ENCODE peak calls at places on chromosomes 16 and 17, in seven cellular contexts. One of them, this sample, is unnamed.

GRCh38 chr17:2943971-2944370 is 119.4 kb downstream of the OR1D5 start:
- DNase-seq in neural progenitor cell: no peak
- DNase-seq in body of pancreas: no peak
- DNase-seq in heart right ventricle: no peak
- DNase-seq in fibroblast of mammary gland: no peak
- DNase-seq in adrenal gland: no peak
- DNase-seq in fibroblast of lung: no peak
- DNase-seq in this sample: no peak

GRCh38 chr17:4735825-4736651 is 3.6 kb upstream of the ZMYND15 start:
- DNase-seq in heart right ventricle: no peak
- DNase-seq in fibroblast of lung: no peak
- DNase-seq in fibroblast of mammary gland: no peak
- DNase-seq in neural progenitor cell: no peak
- DNase-seq in adrenal gland: peak
- DNase-seq in body of pancreas: no peak
- DNase-seq in this sample: no peak

GRCh38 chr17:36117505-36118382 is 14.1 kb downstream of the CCL4 start:
- DNase-seq in heart right ventricle: no peak
- DNase-seq in fibroblast of mammary gland: no peak
- DNase-seq in adrenal gland: no peak
- DNase-seq in fibroblast of lung: no peak
- DNase-seq in neural progenitor cell: peak
- DNase-seq in body of pancreas: no peak
- DNase-seq in this sample: no peak

GRCh38 chr17:66474810-66475497 is 172.5 kb downstream of the PRKCA start:
- DNase-seq in heart right ventricle: no peak
- DNase-seq in fibroblast of lung: no peak
- DNase-seq in body of pancreas: no peak
- DNase-seq in adrenal gland: no peak
- DNase-seq in fibroblast of mammary gland: no peak
- DNase-seq in neural progenitor cell: no peak
- DNase-seq in this sample: no peak

GRCh38 chr17:81102869-81103268 is 62.4 kb upstream of the PVALEF start:
- DNase-seq in adrenal gland: no peak
- DNase-seq in heart right ventricle: no peak
- DNase-seq in fibroblast of lung: no peak
- DNase-seq in fibroblast of mammary gland: no peak
- DNase-seq in body of pancreas: no peak
- DNase-seq in neural progenitor cell: no peak
- DNase-seq in this sample: no peak

GRCh38 chr16:30515275-30515674 is 11.1 kb downstream of the ZNF768 start:
- DNase-seq in fibroblast of lung: no peak
- DNase-seq in neural progenitor cell: no peak
- DNase-seq in heart right ventricle: no peak
- DNase-seq in fibroblast of mammary gland: no peak
- DNase-seq in body of pancreas: no peak
- DNase-seq in adrenal gland: no peak
- DNase-seq in this sample: no peak

GRCh38 chr16:14280541-14280940 is 209.4 kb downstream of the MRTFB start:
- DNase-seq in body of pancreas: no peak
- DNase-seq in fibroblast of lung: no peak
- DNase-seq in fibroblast of mammary gland: no peak
- DNase-seq in adrenal gland: no peak
- DNase-seq in neural progenitor cell: no peak
- DNase-seq in heart right ventricle: no peak
- DNase-seq in this sample: no peak

GRCh38 chr16:54816471-54816870 is 114.2 kb upstream of the IRX5 start:
- DNase-seq in body of pancreas: no peak
- DNase-seq in neural progenitor cell: no peak
- DNase-seq in heart right ventricle: no peak
- DNase-seq in fibroblast of lung: no peak
- DNase-seq in adrenal gland: no peak
- DNase-seq in fibroblast of mammary gland: no peak
- DNase-seq in this sample: no peak

GRCh38 chr17:8104911-8105310 is 13.4 kb downstream of the ALOXE3 start:
- DNase-seq in adrenal gland: no peak
- DNase-seq in fibroblast of lung: no peak
- DNase-seq in heart right ventricle: no peak
- DNase-seq in fibroblast of mammary gland: no peak
- DNase-seq in neural progenitor cell: no peak
- DNase-seq in body of pancreas: no peak
- DNase-seq in this sample: no peak
- TF ChIP-seq CTCF in adrenal gland: no peak
- TF ChIP-seq CTCF in fibroblast of lung: no peak
- TF ChIP-seq CTCF in heart right ventricle: no peak
- TF ChIP-seq CTCF in fibroblast of mammary gland: no peak
- TF ChIP-seq CTCF in neural progenitor cell: no peak
- TF ChIP-seq CTCF in body of pancreas: no peak
- TF ChIP-seq CTCF in this sample: no peak

GRCh38 chr16:525123-525519 is 2.4 kb upstream of the CAPN15 start:
- DNase-seq in neural progenitor cell: no peak
- DNase-seq in adrenal gland: no peak
- DNase-seq in fibroblast of mammary gland: no peak
- DNase-seq in body of pancreas: no peak
- DNase-seq in fibroblast of lung: no peak
- DNase-seq in heart right ventricle: no peak
- DNase-seq in this sample: no peak
- H3K4me3 ChIP-seq in neural progenitor cell: no peak
- H3K4me3 ChIP-seq in adrenal gland: no peak
- H3K4me3 ChIP-seq in fibroblast of mammary gland: no peak
- H3K4me3 ChIP-seq in body of pancreas: no peak
- H3K4me3 ChIP-seq in fibroblast of lung: no peak
- H3K4me3 ChIP-seq in heart right ventricle: no peak
- H3K4me3 ChIP-seq in this sample: no peak

DNA sequence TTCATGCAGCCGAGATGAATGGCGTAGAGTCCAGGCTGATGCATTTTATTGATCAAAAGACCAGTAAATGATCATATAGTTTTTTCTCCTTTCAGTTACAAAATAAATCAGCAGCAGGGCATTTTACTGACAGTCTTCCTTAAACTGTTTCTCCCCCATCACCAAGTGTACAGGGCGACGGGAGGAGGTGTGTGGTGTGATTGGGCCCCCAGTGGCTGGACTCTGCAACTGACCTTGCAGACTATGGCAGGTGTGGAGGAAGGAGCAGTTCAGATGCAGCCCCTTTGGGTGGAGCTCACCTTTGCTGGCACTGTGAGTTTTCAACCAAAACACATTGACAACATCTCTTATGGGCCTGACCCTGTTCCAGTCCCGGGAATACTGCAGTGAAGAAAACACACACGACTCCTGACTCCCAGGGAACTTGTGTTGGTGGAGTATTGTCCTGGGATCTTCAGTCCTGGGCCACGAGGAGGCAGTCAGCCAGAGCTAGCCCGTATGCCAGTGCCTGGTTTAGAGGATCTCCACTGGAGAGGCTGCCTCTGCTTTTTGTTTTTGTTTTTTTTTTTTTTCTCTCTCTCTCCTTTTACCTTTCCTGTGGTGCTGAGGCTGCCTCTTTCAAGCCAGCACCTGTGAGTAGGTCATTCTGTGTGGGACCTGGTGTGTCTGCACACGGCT is 29.8 kb downstream of the KIAA0513 start:
- DNase-seq in body of pancreas: peak
- DNase-seq in fibroblast of lung: no peak
- DNase-seq in heart right ventricle: no peak
- DNase-seq in adrenal gland: no peak
- DNase-seq in neural progenitor cell: no peak
- DNase-seq in fibroblast of mammary gland: no peak
- DNase-seq in this sample: no peak
- TF ChIP-seq CTCF in body of pancreas: peak
- TF ChIP-seq CTCF in fibroblast of lung: no peak
- TF ChIP-seq CTCF in heart right ventricle: peak
- TF ChIP-seq CTCF in adrenal gland: no peak
- TF ChIP-seq CTCF in neural progenitor cell: peak
- TF ChIP-seq CTCF in fibroblast of mammary gland: no peak
- TF ChIP-seq CTCF in this sample: no peak

GRCh38 chr17:77371117-77371887 is 230.5 kb downstream of the SEC14L1 start:
- DNase-seq in adrenal gland: no peak
- DNase-seq in body of pancreas: peak
- DNase-seq in heart right ventricle: no peak
- DNase-seq in fibroblast of mammary gland: no peak
- DNase-seq in fibroblast of lung: no peak
- DNase-seq in neural progenitor cell: no peak
- DNase-seq in this sample: no peak
- H3K4me3 ChIP-seq in adrenal gland: no peak
- H3K4me3 ChIP-seq in body of pancreas: no peak
- H3K4me3 ChIP-seq in heart right ventricle: no peak
- H3K4me3 ChIP-seq in fibroblast of mammary gland: no peak
- H3K4me3 ChIP-seq in fibroblast of lung: no peak
- H3K4me3 ChIP-seq in neural progenitor cell: no peak
- H3K4me3 ChIP-seq in this sample: no peak

DNA sequence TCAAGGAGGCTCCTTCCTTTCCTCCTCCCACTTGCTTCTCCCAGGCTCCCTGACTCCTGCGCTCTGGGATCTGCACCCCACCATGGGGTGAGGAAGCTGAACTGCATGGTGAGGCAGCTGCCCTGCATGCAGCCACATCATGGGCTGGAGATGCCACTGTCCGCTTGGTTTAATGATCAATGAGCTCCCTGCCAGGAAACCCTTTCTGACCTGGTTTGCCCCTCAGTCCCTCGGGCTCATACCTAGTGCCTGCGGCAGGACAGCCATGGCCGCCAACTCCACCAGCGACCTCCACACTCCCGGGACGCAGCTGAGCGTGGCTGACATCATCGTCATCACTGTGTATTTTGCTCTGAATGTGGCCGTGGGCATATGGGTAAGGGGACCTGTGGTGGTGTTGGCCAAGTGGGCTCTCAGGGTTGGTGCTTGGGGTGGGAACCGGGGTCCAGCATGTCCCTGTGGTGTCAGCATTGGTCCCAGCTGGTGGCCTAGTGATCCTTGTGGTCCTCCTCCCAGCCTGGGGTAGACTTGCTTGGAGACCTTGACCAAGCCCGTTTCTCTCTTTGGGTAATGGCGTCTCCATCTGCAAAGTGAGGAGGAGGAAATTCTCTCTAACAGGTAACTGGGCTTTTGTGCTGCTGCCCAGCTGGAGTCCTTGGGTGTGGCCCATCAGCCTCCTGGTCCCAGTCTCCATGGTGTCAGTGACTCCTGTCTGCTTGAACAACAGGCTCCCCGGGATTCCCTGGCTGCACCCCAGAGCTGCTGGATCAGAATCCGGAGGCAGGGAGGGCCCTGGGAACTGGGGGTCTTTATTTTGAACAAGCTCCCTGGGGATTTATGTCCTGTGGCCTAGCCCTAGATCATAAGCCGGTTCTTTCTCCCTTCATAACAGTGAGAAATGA is at the start of gene SLC5A10:
- DNase-seq in fibroblast of mammary gland: no peak
- DNase-seq in adrenal gland: no peak
- DNase-seq in neural progenitor cell: peak
- DNase-seq in fibroblast of lung: no peak
- DNase-seq in heart right ventricle: no peak
- DNase-seq in body of pancreas: no peak
- DNase-seq in this sample: no peak
- TF ChIP-seq CTCF in fibroblast of mammary gland: peak
- TF ChIP-seq CTCF in adrenal gland: no peak
- TF ChIP-seq CTCF in neural progenitor cell: peak
- TF ChIP-seq CTCF in fibroblast of lung: peak
- TF ChIP-seq CTCF in heart right ventricle: no peak
- TF ChIP-seq CTCF in body of pancreas: no peak
- TF ChIP-seq CTCF in this sample: peak

DNA sequence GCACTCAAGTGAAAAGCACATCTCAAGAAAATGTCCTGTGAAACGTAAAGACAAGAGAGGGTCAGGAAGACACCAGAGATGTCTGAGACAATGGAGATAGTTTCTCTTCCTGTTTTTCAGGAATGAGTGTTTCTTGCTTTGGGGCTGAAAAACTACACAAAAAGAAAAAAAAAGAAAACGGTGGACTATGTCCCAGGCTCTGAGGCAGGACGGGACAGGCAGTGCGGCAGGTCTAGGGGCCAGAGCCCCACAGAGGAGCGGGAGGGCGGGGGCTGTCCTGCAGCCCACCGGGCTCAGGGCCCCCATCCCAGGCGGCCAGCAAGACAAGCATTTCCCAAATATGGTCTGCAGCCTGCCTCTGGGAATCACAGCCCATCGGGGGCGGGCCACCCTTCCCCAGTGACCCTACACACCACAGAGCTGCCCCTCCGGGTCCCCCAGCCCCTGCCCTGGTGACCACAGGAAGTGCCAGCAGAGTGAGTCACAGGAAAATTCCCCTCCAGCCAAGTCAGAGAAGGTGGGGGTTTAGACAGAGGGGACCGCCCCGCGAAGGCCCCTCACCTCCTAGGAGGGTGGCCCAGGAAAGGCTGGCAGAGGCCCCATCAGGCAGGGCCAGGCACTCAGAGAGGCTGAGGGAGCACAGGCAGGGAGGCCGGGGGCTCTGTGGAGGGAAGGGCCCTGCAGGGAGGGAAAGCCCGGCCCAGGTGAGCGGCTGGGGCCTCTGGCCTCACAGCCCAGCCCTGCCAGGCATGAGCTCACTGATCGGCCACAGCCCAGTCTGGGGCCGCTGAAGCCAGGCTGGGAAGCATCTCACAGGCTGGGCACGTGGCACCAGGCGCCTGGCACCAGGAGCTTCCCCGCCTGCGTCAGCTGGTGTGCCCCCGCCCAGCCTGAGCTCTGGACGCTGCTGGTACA is 6.3 kb downstream of the BCAR1 start:
- DNase-seq in neural progenitor cell: peak
- DNase-seq in body of pancreas: peak
- DNase-seq in fibroblast of mammary gland: peak
- DNase-seq in heart right ventricle: peak
- DNase-seq in adrenal gland: peak
- DNase-seq in fibroblast of lung: peak
- DNase-seq in this sample: peak
- H3K4me3 ChIP-seq in neural progenitor cell: no peak
- H3K4me3 ChIP-seq in body of pancreas: no peak
- H3K4me3 ChIP-seq in fibroblast of mammary gland: no peak
- H3K4me3 ChIP-seq in heart right ventricle: no peak
- H3K4me3 ChIP-seq in adrenal gland: no peak
- H3K4me3 ChIP-seq in fibroblast of lung: no peak
- H3K4me3 ChIP-seq in this sample: no peak

This sample was measured in epithelial cell of esophagus.